ENCODE peak calls at places on chromosomes 1 and 21, in seven cellular contexts. X is astrocyte of the spinal cord, Q is right atrium auricular region, B is pancreas, N is hepatocyte, Z is mucosa of descending colon, K is AG04449. M is an unnamed sample.

GRCh38 chr1:92503926-92504750 is 17.4 kb upstream of the GFI1 start:
- DNase-seq in X (peak), Q (no peak), B (no peak), N (no peak), Z (no peak), K (no peak), M (no peak)

GRCh38 chr1:6880951-6881690 is 95.9 kb downstream of the CAMTA1 start:
- DNase-seq in X (peak), Q (no peak), B (no peak), N (no peak), Z (no peak), K (no peak), M (no peak)

GRCh38 chr1:235935506-235936224 is 69.0 kb upstream of the LYST start:
- DNase-seq in X (no peak), Q (no peak), B (no peak), N (no peak), Z (no peak), K (no peak), M (no peak)

GRCh38 chr1:47931395-47931794 is 65.8 kb downstream of the TRABD2B start:
- DNase-seq in X (no peak), Q (no peak), B (no peak), N (no peak), Z (peak), K (no peak), M (no peak)

GRCh38 chr21:32806810-32807386 is 35.3 kb upstream of the PAXBP1 start:
- DNase-seq in X (peak), Q (no peak), B (no peak), N (no peak), Z (no peak), K (no peak), M (no peak)

GRCh38 chr1:7493711-7494110 is 277.4 kb upstream of the VAMP3 start:
- DNase-seq in X (no peak), Q (no peak), B (no peak), N (no peak), Z (no peak), K (no peak), M (no peak)

GRCh38 chr1:234605493-234605982 is 4.4 kb downstream of the IRF2BP2 start:
- DNase-seq in X (no peak), Q (no peak), B (no peak), N (no peak), Z (no peak), K (no peak), M (no peak)

GRCh38 chr1:47183308-47184089 is 6.3 kb downstream of the PDZK1IP1 start:
- DNase-seq in X (no peak), Q (no peak), B (no peak), N (no peak), Z (peak), K (no peak), M (no peak)

GRCh38 chr1:9374748-9375345 is 82.2 kb downstream of the SPSB1 start:
- DNase-seq in X (no peak), Q (no peak), B (no peak), N (no peak), Z (no peak), K (no peak), M (no peak)

GRCh38 chr1:15975358-15975804 is 520 bp downstream of the ZBTB17 start:
- DNase-seq in X (peak), Q (no peak), B (peak), N (peak), Z (peak), K (no peak), M (no peak)

GRCh38 chr1:67646145-67647035 is 38.6 kb upstream of the GADD45A start:
- DNase-seq in X (peak), Q (no peak), B (no peak), N (peak), Z (no peak), K (peak), M (peak)

GRCh38 chr1:200242379-200243041 is 167.3 kb downstream of the ZNF281 start:
- DNase-seq in X (no peak), Q (no peak), B (no peak), N (peak), Z (no peak), K (no peak), M (no peak)

GRCh38 chr1:203127672-203128611 is at the start of gene ADORA1:
- DNase-seq in X (peak), Q (peak), B (peak), N (peak), Z (peak), K (no peak), M (no peak)

GRCh38 chr1:155139895-155140629 is at the start of gene DPM3:
- DNase-seq in X (peak), Q (peak), B (peak), N (peak), Z (peak), K (no peak), M (no peak)

GRCh38 chr1:31368611-31369107 is 4.2 kb downstream of the FABP3 start:
- DNase-seq in X (no peak), Q (no peak), B (no peak), N (no peak), Z (no peak), K (no peak), M (no peak)

GRCh38 chr1:153842006-153842471 is 66.8 kb downstream of the SLC27A3 start:
- DNase-seq in X (peak), Q (no peak), B (no peak), N (no peak), Z (no peak), K (no peak), M (no peak)

GRCh38 chr1:241215683-241216082 is 141.3 kb downstream of the RGS7 start:
- DNase-seq in X (no peak), Q (no peak), B (no peak), N (no peak), Z (no peak), K (no peak), M (no peak)

GRCh38 chr1:117638759-117639158 is 32.9 kb downstream of the TENT5C start:
- DNase-seq in X (no peak), Q (no peak), B (no peak), N (no peak), Z (no peak), K (no peak), M (no peak)

GRCh38 chr1:193338194-193338593 is 151.8 kb upstream of the B3GALT2 start:
- DNase-seq in X (peak), Q (no peak), B (no peak), N (no peak), Z (no peak), K (no peak), M (no peak)

GRCh38 chr1:223844962-223845809 is 561 bp downstream of the TP53BP2 start:
- DNase-seq in X (peak), Q (no peak), B (peak), N (peak), Z (peak), K (no peak), M (no peak)

GRCh38 chr1:202029171-202029665 is 18.8 kb downstream of the ELF3 start:
- DNase-seq in X (peak), Q (no peak), B (no peak), N (no peak), Z (peak), K (peak), M (peak)

GRCh38 chr1:98870959-98871903 is 133.4 kb downstream of the PLPPR5 start:
- DNase-seq in X (peak), Q (no peak), B (no peak), N (no peak), Z (no peak), K (no peak), M (no peak)

GRCh38 chr1:230105245-230105753 is 38.3 kb downstream of the GALNT2 start:
- DNase-seq in X (no peak), Q (no peak), B (no peak), N (no peak), Z (no peak), K (no peak), M (no peak)

GRCh38 chr1:12485231-12486172 is 132.5 kb downstream of the DHRS3 start:
- DNase-seq in X (peak), Q (no peak), B (no peak), N (no peak), Z (no peak), K (no peak), M (peak)

GRCh38 chr21:34986561-34987533 is 62.3 kb downstream of the RUNX1 start:
- DNase-seq in X (peak), Q (no peak), B (no peak), N (peak), Z (no peak), K (peak), M (no peak)

GRCh38 chr1:179744401-179745130 is 1.5 kb downstream of the FAM163A start:
- DNase-seq in X (no peak), Q (no peak), B (no peak), N (no peak), Z (no peak), K (no peak), M (no peak)
- H3K4me3 ChIP-seq in X (no peak), Q (no peak), B (no peak), N (no peak), Z (no peak), K (no peak), M (no peak)

GRCh38 chr1:168065511-168065910 is 71.2 kb downstream of the GPR161 start:
- DNase-seq in X (no peak), Q (no peak), B (no peak), N (no peak), Z (no peak), K (no peak), M (no peak)

GRCh38 chr1:168064216-168064615 is 72.5 kb downstream of the GPR161 start:
- DNase-seq in X (no peak), Q (no peak), B (no peak), N (no peak), Z (no peak), K (no peak), M (no peak)

GRCh38 chr1:168069384-168069783 is 67.3 kb downstream of the GPR161 start:
- DNase-seq in X (no peak), Q (no peak), B (no peak), N (no peak), Z (no peak), K (no peak), M (no peak)
- TF ChIP-seq CTCF in X (no peak), Q (no peak), B (no peak), N (no peak), Z (no peak), K (no peak), M (no peak)

DNA sequence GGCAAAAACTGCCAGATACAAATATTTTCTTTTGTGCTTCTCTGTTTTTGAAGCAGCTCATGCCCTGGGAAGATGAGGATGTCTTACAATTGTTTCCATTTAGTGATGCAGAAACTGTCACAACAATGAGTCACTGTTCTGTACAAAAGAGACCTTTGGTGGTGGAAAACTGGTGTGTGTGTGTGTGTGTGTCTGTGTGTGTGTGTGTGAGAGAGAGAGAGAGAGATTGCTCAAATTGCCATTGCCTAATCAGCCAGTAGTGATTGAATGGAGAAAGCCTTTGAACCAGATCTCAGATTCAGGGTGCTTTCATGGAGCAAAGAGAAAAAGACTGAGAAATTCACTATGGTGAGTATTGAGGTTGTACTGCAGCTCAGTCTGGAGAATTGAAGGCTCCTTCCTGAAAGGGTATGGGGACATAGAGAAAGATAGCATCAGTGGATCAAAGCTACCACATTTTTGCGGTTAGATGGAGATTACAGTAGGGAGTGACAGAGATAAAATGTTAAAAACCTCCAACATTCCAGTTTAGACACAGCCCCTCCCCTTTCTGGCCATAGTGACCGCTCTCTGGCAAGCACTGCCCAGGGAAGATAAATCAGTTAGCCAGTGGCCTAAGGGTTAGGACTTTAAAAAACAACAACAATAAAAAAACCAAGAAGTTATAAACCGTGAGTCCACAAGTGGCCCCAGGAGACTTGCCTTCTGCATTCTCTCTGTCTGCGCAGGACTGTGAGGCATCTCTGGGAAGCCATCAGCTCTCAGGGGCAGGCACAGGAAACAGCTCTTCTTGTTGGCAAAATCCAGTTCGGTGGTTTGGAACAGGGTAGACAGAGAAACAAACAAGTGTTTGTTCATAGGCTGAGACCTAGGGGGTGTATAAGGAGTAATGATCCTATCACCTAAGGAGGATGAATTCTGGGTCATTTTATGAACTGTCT is 406.5 kb downstream of the DUSP10 start:
- DNase-seq in X (peak), Q (peak), B (no peak), N (peak), Z (peak), K (peak), M (peak)
- H3K4me3 ChIP-seq in X (no peak), Q (no peak), B (no peak), N (no peak), Z (no peak), K (no peak), M (no peak)

DNA sequence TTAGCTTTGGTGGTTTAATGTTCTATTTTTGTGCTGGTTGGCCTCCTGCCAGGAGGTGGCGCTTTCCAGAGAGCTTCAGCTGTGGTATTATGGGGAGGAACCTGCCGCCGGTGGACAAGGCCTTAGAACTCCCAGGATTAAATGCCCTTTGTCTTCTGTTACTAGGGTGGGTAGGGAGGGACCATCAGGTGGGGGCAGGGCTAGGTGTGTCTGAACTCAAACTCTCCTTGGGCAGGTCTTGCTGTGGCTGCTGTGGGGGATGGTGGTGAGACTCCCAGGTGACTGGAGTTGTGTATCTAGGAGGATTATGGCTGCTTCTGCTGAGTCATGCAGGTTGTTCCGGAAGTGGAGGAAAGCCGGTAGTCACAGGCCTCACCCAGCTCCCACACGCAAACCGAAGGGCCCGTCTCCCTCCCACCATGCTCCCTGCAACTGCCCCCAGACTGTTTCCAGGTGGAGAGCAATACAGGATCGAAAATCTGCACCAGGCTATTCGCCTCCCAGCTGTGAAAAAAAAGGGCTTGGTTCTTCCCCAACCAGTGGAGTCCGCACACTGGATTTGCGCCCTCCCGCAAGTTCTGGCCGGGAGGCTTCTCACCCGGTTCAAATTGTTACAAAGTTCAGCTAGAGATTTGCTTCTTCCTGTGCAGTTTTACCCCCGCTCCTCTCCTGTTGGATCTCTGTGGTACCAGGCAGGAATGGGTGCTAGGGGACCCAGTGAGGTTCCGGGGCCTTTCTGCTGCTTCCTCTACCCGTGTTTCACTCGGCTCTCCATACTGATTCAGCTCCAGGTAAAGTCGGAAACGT is 220.5 kb downstream of the CENPF start:
- DNase-seq in X (no peak), Q (no peak), B (no peak), N (no peak), Z (no peak), K (no peak), M (no peak)
- TF ChIP-seq CTCF in X (no peak), Q (no peak), B (no peak), N (no peak), Z (no peak), K (no peak), M (no peak)

GRCh38 chr1:206048582-206048981 is 4.4 kb upstream of the RHEX start:
- DNase-seq in X (no peak), Q (no peak), B (peak), N (peak), Z (peak), K (no peak), M (no peak)

GRCh38 chr1:206050655-206051235 is 2.2 kb upstream of the RHEX start:
- DNase-seq in X (no peak), Q (no peak), B (no peak), N (no peak), Z (peak), K (no peak), M (no peak)

GRCh38 chr1:206049293-206049692 is 3.7 kb upstream of the RHEX start:
- DNase-seq in X (no peak), Q (no peak), B (no peak), N (no peak), Z (no peak), K (no peak), M (no peak)

GRCh38 chr1:206049919-206050600 is 2.9 kb upstream of the RHEX start:
- DNase-seq in X (no peak), Q (no peak), B (no peak), N (no peak), Z (no peak), K (no peak), M (no peak)

DNA sequence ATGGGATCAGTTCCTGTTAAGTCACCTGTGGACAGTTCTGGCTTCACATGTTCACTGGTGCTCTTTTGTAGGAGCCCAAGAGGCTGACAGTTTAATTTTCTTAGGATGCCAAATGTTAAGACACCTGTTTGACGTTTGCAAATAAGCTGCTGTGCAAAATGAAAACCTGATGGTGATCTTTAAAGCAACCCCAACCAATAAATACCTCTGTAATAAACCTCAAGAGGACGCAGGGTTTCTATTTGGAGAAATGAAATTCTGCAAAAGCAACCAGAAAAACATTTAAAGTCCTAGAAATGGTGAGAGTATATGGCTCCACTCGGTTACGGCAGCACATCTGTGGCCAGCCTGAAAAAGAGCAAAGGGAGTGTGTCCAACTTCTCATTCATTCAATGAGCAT is 5.7 kb upstream of the RHEX start:
- DNase-seq in X (no peak), Q (no peak), B (no peak), N (no peak), Z (no peak), K (no peak), M (no peak)
- H3K4me3 ChIP-seq in X (no peak), Q (no peak), B (no peak), N (no peak), Z (no peak), K (no peak), M (no peak)